ENCODE peak calls at places on chromosomes 13 and 19, in ten cellular contexts. One of them, this sample, is unnamed.

GRCh38 chr13:21894091-21894490 is 223.2 kb downstream of the FGF9 start:
- DNase-seq in sigmoid colon: no peak
- DNase-seq in GM23338: no peak
- DNase-seq in fibroblast of mammary gland: no peak
- DNase-seq in IMR-90: no peak
- DNase-seq in endothelial cell: no peak
- DNase-seq in mucosa of descending colon: peak; percentile 74
- DNase-seq in HCT116: no peak
- DNase-seq in gastrocnemius medialis: no peak
- DNase-seq in A549: no peak
- DNase-seq in this sample: no peak

GRCh38 chr19:32866061-32866460 is 3.5 kb downstream of the SLC7A9 start:
- DNase-seq in HCT116: no peak
- DNase-seq in endothelial cell: no peak
- DNase-seq in IMR-90: no peak
- DNase-seq in GM23338: no peak
- DNase-seq in sigmoid colon: no peak
- DNase-seq in mucosa of descending colon: no peak
- DNase-seq in fibroblast of mammary gland: no peak
- DNase-seq in gastrocnemius medialis: no peak
- DNase-seq in A549: no peak
- DNase-seq in this sample: no peak

GRCh38 chr19:42831221-42832019 is 48.1 kb downstream of the PSG1 start:
- DNase-seq in mucosa of descending colon: no peak
- DNase-seq in A549: peak; percentile 98
- DNase-seq in HCT116: peak; percentile 28
- DNase-seq in IMR-90: no peak
- DNase-seq in GM23338: no peak
- DNase-seq in fibroblast of mammary gland: no peak
- DNase-seq in gastrocnemius medialis: no peak
- DNase-seq in endothelial cell: no peak
- DNase-seq in sigmoid colon: no peak
- DNase-seq in this sample: no peak

GRCh38 chr19:58117841-58118575 is 20.0 kb upstream of the ZSCAN18 start:
- DNase-seq in A549: no peak
- DNase-seq in sigmoid colon: no peak
- DNase-seq in gastrocnemius medialis: no peak
- DNase-seq in HCT116: no peak
- DNase-seq in GM23338: peak; percentile 35
- DNase-seq in fibroblast of mammary gland: no peak
- DNase-seq in mucosa of descending colon: no peak
- DNase-seq in endothelial cell: no peak
- DNase-seq in IMR-90: no peak
- DNase-seq in this sample: no peak

GRCh38 chr19:12985049-12985776 is 10.1 kb upstream of the NFIX start:
- DNase-seq in A549: no peak
- DNase-seq in mucosa of descending colon: peak; percentile 86
- DNase-seq in IMR-90: peak; percentile 76
- DNase-seq in fibroblast of mammary gland: peak; percentile 55
- DNase-seq in HCT116: peak; percentile 70
- DNase-seq in GM23338: no peak
- DNase-seq in endothelial cell: no peak
- DNase-seq in sigmoid colon: peak; percentile 82
- DNase-seq in gastrocnemius medialis: peak; percentile 89
- DNase-seq in this sample: no peak

GRCh38 chr13:31409678-31410356 is 210.0 kb downstream of the B3GLCT start:
- DNase-seq in gastrocnemius medialis: no peak
- DNase-seq in HCT116: no peak
- DNase-seq in A549: no peak
- DNase-seq in sigmoid colon: no peak
- DNase-seq in fibroblast of mammary gland: peak; percentile 15
- DNase-seq in GM23338: peak; percentile 52
- DNase-seq in IMR-90: no peak
- DNase-seq in endothelial cell: no peak
- DNase-seq in mucosa of descending colon: peak; percentile 52
- DNase-seq in this sample: no peak

GRCh38 chr13:102948006-102948405 is 102.2 kb downstream of the ERCC5 start:
- DNase-seq in HCT116: no peak
- DNase-seq in gastrocnemius medialis: no peak
- DNase-seq in sigmoid colon: no peak
- DNase-seq in A549: no peak
- DNase-seq in endothelial cell: no peak
- DNase-seq in IMR-90: no peak
- DNase-seq in mucosa of descending colon: no peak
- DNase-seq in fibroblast of mammary gland: peak; percentile 24
- DNase-seq in GM23338: no peak
- DNase-seq in this sample: no peak

GRCh38 chr19:11496391-11497163 is 9.1 kb downstream of the ZNF653 start:
- DNase-seq in HCT116: peak; percentile 81
- DNase-seq in IMR-90: peak; percentile 86
- DNase-seq in sigmoid colon: peak; percentile 88
- DNase-seq in mucosa of descending colon: peak; percentile 74
- DNase-seq in fibroblast of mammary gland: peak; percentile 89
- DNase-seq in gastrocnemius medialis: no peak
- DNase-seq in A549: peak; percentile 84
- DNase-seq in endothelial cell: peak; percentile 81
- DNase-seq in GM23338: peak; percentile 89
- DNase-seq in this sample: peak; percentile 46

GRCh38 chr19:805161-805561 is 7.9 kb downstream of the PTBP1 start:
- DNase-seq in fibroblast of mammary gland: no peak
- DNase-seq in GM23338: no peak
- DNase-seq in A549: no peak
- DNase-seq in gastrocnemius medialis: no peak
- DNase-seq in HCT116: no peak
- DNase-seq in IMR-90: no peak
- DNase-seq in mucosa of descending colon: no peak
- DNase-seq in endothelial cell: no peak
- DNase-seq in sigmoid colon: no peak
- DNase-seq in this sample: no peak

GRCh38 chr13:70856706-70857105 is 748.5 kb upstream of the KLHL1 start:
- DNase-seq in A549: no peak
- DNase-seq in mucosa of descending colon: peak; percentile 49
- DNase-seq in sigmoid colon: no peak
- DNase-seq in IMR-90: no peak
- DNase-seq in gastrocnemius medialis: no peak
- DNase-seq in GM23338: no peak
- DNase-seq in HCT116: no peak
- DNase-seq in endothelial cell: no peak
- DNase-seq in fibroblast of mammary gland: no peak
- DNase-seq in this sample: no peak

GRCh38 chr13:77225946-77226345 is 100.9 kb downstream of the MYCBP2 start:
- DNase-seq in HCT116: no peak
- DNase-seq in IMR-90: no peak
- DNase-seq in gastrocnemius medialis: no peak
- DNase-seq in endothelial cell: no peak
- DNase-seq in fibroblast of mammary gland: no peak
- DNase-seq in mucosa of descending colon: no peak
- DNase-seq in sigmoid colon: no peak
- DNase-seq in A549: no peak
- DNase-seq in GM23338: no peak
- DNase-seq in this sample: no peak

GRCh38 chr19:1081301-1082164 is 13.6 kb downstream of the POLR2E start:
- DNase-seq in mucosa of descending colon: no peak
- DNase-seq in fibroblast of mammary gland: no peak
- DNase-seq in sigmoid colon: no peak
- DNase-seq in A549: no peak
- DNase-seq in GM23338: peak; percentile 75
- DNase-seq in endothelial cell: no peak
- DNase-seq in gastrocnemius medialis: no peak
- DNase-seq in HCT116: no peak
- DNase-seq in IMR-90: no peak
- DNase-seq in this sample: no peak

GRCh38 chr19:5850743-5851293 is 431 bp downstream of the FUT3 start:
- DNase-seq in sigmoid colon: peak; percentile 87
- DNase-seq in GM23338: no peak
- DNase-seq in gastrocnemius medialis: no peak
- DNase-seq in HCT116: no peak
- DNase-seq in A549: no peak
- DNase-seq in endothelial cell: no peak
- DNase-seq in mucosa of descending colon: peak; percentile 70
- DNase-seq in IMR-90: peak; percentile 53
- DNase-seq in fibroblast of mammary gland: peak; percentile 65
- DNase-seq in this sample: no peak

GRCh38 chr13:90413548-90413947 is 933.9 kb upstream of the MIR17HG start:
- DNase-seq in gastrocnemius medialis: no peak
- DNase-seq in IMR-90: no peak
- DNase-seq in endothelial cell: no peak
- DNase-seq in GM23338: no peak
- DNase-seq in mucosa of descending colon: no peak
- DNase-seq in sigmoid colon: no peak
- DNase-seq in A549: no peak
- DNase-seq in fibroblast of mammary gland: no peak
- DNase-seq in HCT116: no peak
- DNase-seq in this sample: no peak

GRCh38 chr13:106212436-106213010 is 322.9 kb downstream of the EFNB2 start:
- DNase-seq in GM23338: no peak
- DNase-seq in A549: no peak
- DNase-seq in sigmoid colon: no peak
- DNase-seq in endothelial cell: no peak
- DNase-seq in HCT116: no peak
- DNase-seq in gastrocnemius medialis: no peak
- DNase-seq in fibroblast of mammary gland: peak; percentile 3
- DNase-seq in mucosa of descending colon: no peak
- DNase-seq in IMR-90: no peak
- DNase-seq in this sample: no peak

GRCh38 chr13:38223093-38223492 is 126.6 kb upstream of the UFM1 start:
- DNase-seq in endothelial cell: peak; percentile 32
- DNase-seq in sigmoid colon: no peak
- DNase-seq in fibroblast of mammary gland: peak; percentile 30
- DNase-seq in gastrocnemius medialis: no peak
- DNase-seq in mucosa of descending colon: peak; percentile 11
- DNase-seq in GM23338: peak; percentile 72
- DNase-seq in HCT116: no peak
- DNase-seq in A549: no peak
- DNase-seq in IMR-90: peak; percentile 1
- DNase-seq in this sample: no peak

GRCh38 chr19:18743281-18743825 is 47.8 kb downstream of the COMP start:
- DNase-seq in fibroblast of mammary gland: no peak
- DNase-seq in sigmoid colon: no peak
- DNase-seq in HCT116: no peak
- DNase-seq in GM23338: no peak
- DNase-seq in gastrocnemius medialis: no peak
- DNase-seq in endothelial cell: no peak
- DNase-seq in mucosa of descending colon: peak; percentile 75
- DNase-seq in IMR-90: peak; percentile 76
- DNase-seq in A549: no peak
- DNase-seq in this sample: no peak

GRCh38 chr19:45254044-45254531 is 3.0 kb downstream of the MARK4 start:
- DNase-seq in fibroblast of mammary gland: no peak
- DNase-seq in GM23338: peak; percentile 52
- DNase-seq in mucosa of descending colon: no peak
- DNase-seq in endothelial cell: no peak
- DNase-seq in HCT116: no peak
- DNase-seq in sigmoid colon: no peak
- DNase-seq in gastrocnemius medialis: no peak
- DNase-seq in IMR-90: no peak
- DNase-seq in A549: no peak
- DNase-seq in this sample: no peak
- TF ChIP-seq CTCF in fibroblast of mammary gland: peak; percentile 14
- TF ChIP-seq CTCF in GM23338: peak; percentile 19
- TF ChIP-seq CTCF in mucosa of descending colon: no peak
- TF ChIP-seq CTCF in endothelial cell: peak; percentile 59
- TF ChIP-seq CTCF in HCT116: peak; percentile 23
- TF ChIP-seq CTCF in sigmoid colon: no peak
- TF ChIP-seq CTCF in gastrocnemius medialis: no peak
- TF ChIP-seq CTCF in IMR-90: peak; percentile 28
- TF ChIP-seq CTCF in A549: no peak
- TF ChIP-seq CTCF in this sample: no peak

DNA sequence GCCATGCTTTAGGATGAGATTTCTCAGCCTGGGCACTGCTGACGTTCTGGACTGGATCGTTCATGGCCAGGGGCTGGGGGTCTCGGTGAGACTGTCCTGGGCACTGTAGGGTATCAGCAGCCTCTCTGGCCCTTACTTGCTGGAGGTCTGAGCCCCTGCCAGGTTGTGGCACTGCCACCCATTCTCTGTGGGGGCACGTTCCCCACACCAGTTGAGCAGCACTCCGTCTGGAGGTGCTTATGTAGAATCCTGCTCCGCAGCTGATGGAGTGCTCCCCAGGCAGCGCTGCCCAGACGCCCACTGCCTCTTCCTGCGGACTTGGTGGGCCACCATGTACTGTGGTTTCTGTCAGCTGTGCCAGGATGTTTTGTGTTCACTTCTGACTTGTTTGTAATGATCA is 41.2 kb upstream of the TEX29 start:
- DNase-seq in IMR-90: no peak
- DNase-seq in endothelial cell: no peak
- DNase-seq in GM23338: no peak
- DNase-seq in sigmoid colon: no peak
- DNase-seq in mucosa of descending colon: no peak
- DNase-seq in A549: no peak
- DNase-seq in gastrocnemius medialis: no peak
- DNase-seq in HCT116: no peak
- DNase-seq in fibroblast of mammary gland: no peak
- DNase-seq in this sample: no peak
- TF ChIP-seq CTCF in IMR-90: no peak
- TF ChIP-seq CTCF in endothelial cell: no peak
- TF ChIP-seq CTCF in GM23338: no peak
- TF ChIP-seq CTCF in sigmoid colon: no peak
- TF ChIP-seq CTCF in mucosa of descending colon: no peak
- TF ChIP-seq CTCF in A549: no peak
- TF ChIP-seq CTCF in gastrocnemius medialis: no peak
- TF ChIP-seq CTCF in HCT116: no peak
- TF ChIP-seq CTCF in fibroblast of mammary gland: no peak
- TF ChIP-seq CTCF in this sample: no peak

GRCh38 chr19:28217064-28217463 is 995.9 kb downstream of the UQCRFS1 start:
- DNase-seq in IMR-90: no peak
- DNase-seq in mucosa of descending colon: no peak
- DNase-seq in sigmoid colon: no peak
- DNase-seq in fibroblast of mammary gland: no peak
- DNase-seq in A549: no peak
- DNase-seq in endothelial cell: no peak
- DNase-seq in GM23338: peak; percentile 86
- DNase-seq in HCT116: no peak
- DNase-seq in gastrocnemius medialis: no peak
- DNase-seq in this sample: no peak
- TF ChIP-seq CTCF in IMR-90: no peak
- TF ChIP-seq CTCF in mucosa of descending colon: no peak
- TF ChIP-seq CTCF in sigmoid colon: no peak
- TF ChIP-seq CTCF in fibroblast of mammary gland: no peak
- TF ChIP-seq CTCF in A549: no peak
- TF ChIP-seq CTCF in endothelial cell: no peak
- TF ChIP-seq CTCF in GM23338: peak; percentile 69
- TF ChIP-seq CTCF in HCT116: no peak
- TF ChIP-seq CTCF in gastrocnemius medialis: no peak
- TF ChIP-seq CTCF in this sample: no peak

DNA sequence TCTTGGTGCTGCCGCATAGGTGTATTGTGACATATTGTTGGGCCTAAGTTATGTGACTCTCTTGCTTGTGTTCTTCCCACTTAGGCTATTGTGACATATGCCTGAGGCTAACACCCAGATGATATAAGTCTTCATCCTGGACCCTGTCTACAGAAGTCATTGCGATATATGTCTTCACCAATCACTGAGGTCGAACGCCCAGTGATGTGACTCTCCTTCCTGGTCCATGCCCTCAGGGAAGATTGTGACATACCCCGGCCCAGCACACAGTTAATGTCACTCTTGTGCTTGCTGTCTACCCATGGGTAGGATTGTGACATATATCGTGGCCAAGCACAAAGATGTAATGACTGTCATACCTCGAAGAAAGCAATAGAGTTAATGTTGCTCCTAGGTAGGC is 16.9 kb upstream of the ZNF730 start:
- DNase-seq in fibroblast of mammary gland: no peak
- DNase-seq in gastrocnemius medialis: no peak
- DNase-seq in GM23338: no peak
- DNase-seq in IMR-90: no peak
- DNase-seq in mucosa of descending colon: no peak
- DNase-seq in sigmoid colon: no peak
- DNase-seq in HCT116: no peak
- DNase-seq in endothelial cell: no peak
- DNase-seq in A549: no peak
- DNase-seq in this sample: no peak
- TF ChIP-seq CTCF in fibroblast of mammary gland: no peak
- TF ChIP-seq CTCF in gastrocnemius medialis: no peak
- TF ChIP-seq CTCF in GM23338: no peak
- TF ChIP-seq CTCF in IMR-90: no peak
- TF ChIP-seq CTCF in mucosa of descending colon: no peak
- TF ChIP-seq CTCF in sigmoid colon: no peak
- TF ChIP-seq CTCF in HCT116: no peak
- TF ChIP-seq CTCF in endothelial cell: no peak
- TF ChIP-seq CTCF in A549: no peak
- TF ChIP-seq CTCF in this sample: no peak